ENCODE peak calls at places on chromosomes 3 and 15, in eight cellular contexts. R, W, V, L, Z, X, P and J are unnamed samples.

GRCh38 chr3:134085034-134085775 is 55.5 kb upstream of the SLCO2A1 start:
- DNase-seq in V (no peak), R (no peak), P (no peak), X (no peak), L (no peak), Z (no peak), W (no peak), J (no peak)

GRCh38 chr3:52231502-52232278 is 6.2 kb upstream of the TLR9 start:
- DNase-seq in R (no peak), X (peak), Z (peak), V (peak), P (peak), L (peak), W (peak), J (no peak)

GRCh38 chr3:43779850-43780249 is 89.1 kb downstream of the ABHD5 start:
- DNase-seq in R (no peak), Z (no peak), V (no peak), W (no peak), P (no peak), L (no peak), X (no peak), J (no peak)

GRCh38 chr3:134694946-134695543 is 44.2 kb upstream of the KY start:
- DNase-seq in P (no peak), W (no peak), Z (no peak), V (no peak), R (no peak), L (no peak), X (no peak), J (no peak)

GRCh38 chr3:183481582-183481981 is 53.2 kb upstream of the MCF2L2 start:
- DNase-seq in V (no peak), L (no peak), Z (no peak), R (no peak), P (no peak), W (no peak), X (no peak), J (no peak)

GRCh38 chr3:161969867-161970266 is 473.3 kb downstream of the OTOL1 start:
- DNase-seq in R (no peak), V (no peak), L (no peak), X (no peak), P (no peak), W (no peak), Z (no peak), J (no peak)

GRCh38 chr3:191176038-191176437 is 23.0 kb upstream of the OSTN start:
- DNase-seq in Z (no peak), P (no peak), R (no peak), X (no peak), L (no peak), V (no peak), W (no peak), J (no peak)

GRCh38 chr15:68055224-68055705 is 1.1 kb downstream of the PIAS1 start:
- DNase-seq in W (peak), P (peak), L (no peak), X (peak), V (no peak), Z (no peak), R (no peak), J (no peak)

GRCh38 chr3:51471775-51472652 is 27.8 kb downstream of the DCAF1 start:
- DNase-seq in R (no peak), X (no peak), L (no peak), P (no peak), W (no peak), V (no peak), Z (no peak), J (no peak)

GRCh38 chr15:90143176-90143655 is 40.9 kb upstream of the IDH2 start:
- DNase-seq in L (no peak), P (peak), V (no peak), X (peak), R (peak), Z (peak), W (peak), J (peak)

GRCh38 chr15:35755237-35755802 is 209.4 kb upstream of the DPH6 start:
- DNase-seq in P (no peak), X (no peak), Z (no peak), W (no peak), V (no peak), L (no peak), R (no peak), J (no peak)

GRCh38 chr3:44509985-44510360 is 32.5 kb upstream of the ZNF445 start:
- DNase-seq in W (no peak), Z (no peak), R (no peak), V (no peak), L (no peak), P (no peak), X (no peak), J (no peak)

GRCh38 chr3:134627831-134628230 is 23.0 kb downstream of the KY start:
- DNase-seq in W (no peak), Z (no peak), X (no peak), P (no peak), R (no peak), L (no peak), V (no peak), J (no peak)

GRCh38 chr15:31446546-31446945 is 119.9 kb downstream of the KLF13 start:
- DNase-seq in X (no peak), R (no peak), P (no peak), Z (no peak), W (no peak), L (peak), V (no peak), J (no peak)

GRCh38 chr3:193742628-193743027 is 149.6 kb downstream of the OPA1 start:
- DNase-seq in R (no peak), V (no peak), Z (no peak), P (no peak), X (no peak), W (no peak), L (no peak), J (no peak)

GRCh38 chr3:53230789-53231188 is 25.0 kb downstream of the TKT start:
- DNase-seq in W (no peak), L (peak), Z (no peak), P (no peak), X (no peak), R (no peak), V (no peak), J (no peak)

GRCh38 chr3:52891615-52892081 is 5.7 kb downstream of the STIMATE start:
- DNase-seq in P (no peak), L (no peak), V (no peak), Z (peak), W (no peak), X (no peak), R (no peak), J (no peak)